ENCODE peak calls at places on chromosomes 13 and 19, in six cellular contexts. D is hepatocyte; J is astrocyte of the cerebellum; Y is heart left ventricle; C is activated CD4-positive, CD25-positive, alpha-beta regulatory T cell; F is HT-29. N is an unnamed sample.

GRCh38 chr19:10769533-10770491 is 51.9 kb downstream of the DNM2 start:
- DNase-seq in D (peak), J (no peak), Y (peak), C (no peak), F (peak), N (no peak)

GRCh38 chr19:27974082-27974513 is 1238.9 kb downstream of the UQCRFS1 start:
- DNase-seq in D (peak), J (peak), Y (no peak), C (no peak), F (peak), N (no peak)

GRCh38 chr19:49749055-49749716 is 13.9 kb downstream of the TSKS start:
- DNase-seq in D (no peak), J (no peak), Y (no peak), C (no peak), F (peak), N (no peak)

GRCh38 chr19:13623686-13624405 is 117.6 kb upstream of the CACNA1A start:
- DNase-seq in D (no peak), J (no peak), Y (no peak), C (no peak), F (no peak), N (no peak)

GRCh38 chr19:28242317-28242927 is 970.5 kb downstream of the UQCRFS1 start:
- DNase-seq in D (peak), J (peak), Y (no peak), C (no peak), F (peak), N (no peak)

GRCh38 chr13:114053026-114053425 is 79.2 kb upstream of the C13orf46 start:
- DNase-seq in D (peak), J (no peak), Y (peak), C (no peak), F (no peak), N (no peak)

GRCh38 chr13:109761695-109762094 is 24.7 kb downstream of the IRS2 start:
- DNase-seq in D (no peak), J (no peak), Y (no peak), C (no peak), F (no peak), N (no peak)

GRCh38 chr13:107266657-107267056 is 698.7 kb upstream of the ARGLU1 start:
- DNase-seq in D (no peak), J (no peak), Y (no peak), C (no peak), F (no peak), N (no peak)

GRCh38 chr19:18368504-18369222 is 17.3 kb upstream of the GDF15 start:
- DNase-seq in D (no peak), J (no peak), Y (no peak), C (no peak), F (no peak), N (no peak)

GRCh38 chr19:33502521-33502920 is 19.1 kb downstream of the PEPD start:
- DNase-seq in D (no peak), J (no peak), Y (no peak), C (no peak), F (no peak), N (no peak)

GRCh38 chr13:24842533-24843278 is 78.7 kb downstream of the RNF17 start:
- DNase-seq in D (peak), J (no peak), Y (no peak), C (no peak), F (no peak), N (no peak)

GRCh38 chr19:55461974-55462628 is 659 bp upstream of the ISOC2 start:
- DNase-seq in D (no peak), J (no peak), Y (no peak), C (no peak), F (peak), N (no peak)

GRCh38 chr19:53903055-53903680 is 5.9 kb upstream of the CACNG7 start:
- DNase-seq in D (peak), J (peak), Y (no peak), C (no peak), F (peak), N (no peak)

GRCh38 chr13:22800726-22801401 is 379.9 kb upstream of the SGCG start:
- DNase-seq in D (no peak), J (no peak), Y (no peak), C (no peak), F (no peak), N (no peak)

GRCh38 chr13:51839711-51840110 is 5.3 kb downstream of the TMEM272 start:
- DNase-seq in D (no peak), J (no peak), Y (no peak), C (no peak), F (no peak), N (no peak)

GRCh38 chr13:98839826-98840769 is 87.6 kb upstream of the SLC15A1 start:
- DNase-seq in D (peak), J (peak), Y (peak), C (no peak), F (peak), N (peak)

GRCh38 chr13:39818953-39819352 is 163.5 kb downstream of the COG6 start:
- DNase-seq in D (no peak), J (no peak), Y (no peak), C (no peak), F (no peak), N (no peak)

GRCh38 chr13:113013878-113014751 is 45.1 kb downstream of the MCF2L start:
- DNase-seq in D (no peak), J (no peak), Y (no peak), C (no peak), F (no peak), N (no peak)

GRCh38 chr13:72180253-72180952 is 313.4 kb upstream of the DACH1 start:
- DNase-seq in D (no peak), J (peak), Y (no peak), C (no peak), F (no peak), N (no peak)

GRCh38 chr13:113974304-113975281 is 717 bp upstream of the C13orf46 start:
- DNase-seq in D (no peak), J (no peak), Y (peak), C (no peak), F (no peak), N (no peak)

GRCh38 chr19:17902701-17903100 is 30.1 kb upstream of the CCDC124 start:
- DNase-seq in D (no peak), J (peak), Y (no peak), C (no peak), F (no peak), N (no peak)

GRCh38 chr13:46124967-46125933 is 20.4 kb upstream of the CPB2 start:
- DNase-seq in D (no peak), J (no peak), Y (no peak), C (no peak), F (peak), N (no peak)

GRCh38 chr13:80979035-80979641 is 638.2 kb upstream of the SPRY2 start:
- DNase-seq in D (peak), J (peak), Y (peak), C (no peak), F (peak), N (no peak)

GRCh38 chr19:23766951-23767350 is 8.3 kb upstream of the ZNF681 start:
- DNase-seq in D (no peak), J (no peak), Y (no peak), C (no peak), F (no peak), N (no peak)

GRCh38 chr19:42419309-42419708 is 7.9 kb downstream of the LIPE start:
- DNase-seq in D (no peak), J (no peak), Y (peak), C (no peak), F (peak), N (no peak)